ENCODE peak calls at places on chromosomes 4 and X, in four cellular contexts. V, Z, L and U are unnamed samples.

GRCh38 chr4:25450491-25450901 is 73.4 kb downstream of the ANAPC4 start:
- DNase-seq in Z (no peak), V (no peak), L (no peak), U (no peak)

GRCh38 chr4:91436556-91436955 is 867.2 kb upstream of the GRID2 start:
- DNase-seq in Z (no peak), V (no peak), L (no peak), U (no peak)

GRCh38 chr4:120007171-120007894 is 59.3 kb downstream of the MAD2L1 start:
- DNase-seq in Z (no peak), L (no peak), V (no peak), U (no peak)

GRCh38 chr4:183738081-183738673 is 79.1 kb downstream of the TRAPPC11 start:
- DNase-seq in V (peak), Z (no peak), L (no peak), U (no peak)

GRCh38 chr4:181330654-181331595 is 912.3 kb upstream of the TENM3 start:
- DNase-seq in V (no peak), Z (no peak), L (no peak), U (no peak)

GRCh38 chr4:55650483-55650882 is 14.4 kb upstream of the NMU start:
- DNase-seq in Z (no peak), L (no peak), V (no peak), U (no peak)

GRCh38 chr4:107740381-107740780 is 20.3 kb upstream of the PAPSS1 start:
- DNase-seq in Z (no peak), V (peak), L (no peak), U (no peak)

GRCh38 chr4:174483792-174484191 is 38.5 kb downstream of the HPGD start:
- DNase-seq in L (no peak), Z (no peak), V (no peak), U (no peak)

GRCh38 chrX:11899091-11899490 is 141.1 kb downstream of the MSL3 start:
- DNase-seq in V (no peak), L (no peak), Z (no peak), U (no peak)

GRCh38 chr4:76448211-76448610 is 13.2 kb downstream of the SHROOM3 start:
- DNase-seq in Z (no peak), L (no peak), V (no peak), U (no peak)

GRCh38 chr4:176404591-176404990 is 84.8 kb downstream of the SPCS3 start:
- DNase-seq in Z (no peak), L (no peak), V (no peak), U (no peak)

GRCh38 chrX:72568406-72569092 is 4.1 kb downstream of the HDAC8 start:
- DNase-seq in Z (no peak), L (no peak), V (no peak), U (no peak)

GRCh38 chr4:51842167-51842553 is 793 bp upstream of the DCUN1D4 start:
- DNase-seq in Z (peak), L (peak), V (no peak), U (peak)

GRCh38 chr4:68855771-68856170 is 40.0 kb downstream of the UGT2B10 start:
- DNase-seq in Z (no peak), L (no peak), V (no peak), U (no peak)

GRCh38 chr4:85953651-85954018 is 406.2 kb downstream of the MAPK10 start:
- DNase-seq in L (no peak), Z (no peak), V (no peak), U (no peak)

GRCh38 chr4:128285085-128286023 is 2.3 kb downstream of the PGRMC2 start:
- DNase-seq in V (no peak), L (no peak), Z (no peak), U (no peak)

GRCh38 chrX:106863697-106864096 is 39.4 kb downstream of the RIPPLY1 start:
- DNase-seq in Z (no peak), L (no peak), V (no peak), U (no peak)

DNA sequence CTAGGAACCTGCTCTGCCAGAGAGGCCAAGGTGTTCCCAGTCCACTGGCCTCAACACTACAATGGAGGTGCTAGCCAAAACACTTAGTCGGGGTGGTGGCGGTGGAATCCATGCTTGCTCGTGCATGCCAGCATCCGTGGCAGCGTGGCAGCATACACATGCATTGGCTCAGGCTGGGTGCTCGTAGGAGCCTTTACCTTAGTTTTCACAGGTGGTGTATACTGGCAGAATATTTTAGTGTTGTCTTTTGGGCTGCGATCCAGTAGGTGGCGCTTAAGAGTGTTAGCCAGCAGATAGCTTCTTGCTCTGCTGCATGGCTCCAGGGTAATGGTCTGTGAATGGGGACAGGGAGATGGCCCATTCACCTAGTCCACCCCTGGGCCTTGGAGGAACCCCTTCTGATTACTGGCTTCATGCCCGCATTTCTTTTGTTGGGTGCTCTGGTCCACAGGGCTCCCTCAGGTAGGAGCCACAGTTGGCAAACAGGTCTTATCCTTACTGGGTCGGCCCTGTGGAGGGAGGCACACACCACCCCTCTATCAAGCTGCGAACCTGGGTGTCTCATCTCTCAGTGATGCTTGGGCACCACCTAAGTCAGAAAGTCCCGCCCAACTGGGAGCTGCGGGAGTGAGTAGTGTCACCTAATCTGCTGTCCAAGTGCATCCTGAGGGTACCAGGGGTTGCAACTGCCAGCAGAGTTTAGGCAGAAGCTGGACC is 40.0 kb downstream of the RIPPLY1 start:
- DNase-seq in L (peak), V (peak), Z (no peak), U (peak)
- TF ChIP-seq CTCF in L (peak), V (peak), Z (no peak), U (no peak)

DNA sequence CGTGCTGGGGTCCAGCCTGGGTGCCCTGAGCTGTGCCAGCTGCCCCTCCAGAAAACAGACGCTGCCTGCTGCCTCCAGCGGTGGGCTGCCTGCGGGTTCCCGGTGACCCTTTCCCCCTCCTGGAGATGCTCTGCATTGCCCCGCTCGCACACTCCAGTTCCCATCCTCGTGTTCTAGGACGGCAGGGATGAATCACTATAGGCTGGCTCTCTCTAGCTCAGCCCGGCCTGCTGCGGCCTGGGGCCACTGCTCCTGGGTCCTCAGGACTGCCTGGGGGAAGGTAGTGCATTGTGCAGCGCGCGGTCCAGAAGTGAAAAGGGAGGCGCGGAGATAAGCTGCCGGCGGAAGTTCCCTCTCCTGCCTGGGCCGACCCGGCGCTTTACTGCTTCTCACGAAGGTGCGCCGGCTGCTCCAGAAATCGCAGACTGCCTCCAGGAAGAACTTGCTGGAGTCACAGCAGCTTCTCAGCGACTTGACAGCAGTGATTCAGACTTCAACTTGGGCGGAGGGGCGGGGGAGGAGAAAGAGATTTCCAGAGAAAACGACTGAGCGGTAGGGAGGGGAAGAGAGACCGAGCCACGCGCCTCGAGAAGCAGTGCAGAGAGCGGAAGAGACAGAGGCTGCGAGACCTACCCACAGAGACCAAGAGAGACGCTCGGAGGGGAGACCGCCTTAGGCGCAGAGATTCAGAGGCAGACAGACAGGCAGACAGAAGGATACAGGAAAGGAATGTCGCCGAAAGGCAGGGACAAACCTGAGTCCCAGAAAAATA is 6.7 kb upstream of the MSX1 start:
- DNase-seq in L (peak), V (peak), Z (peak), U (peak)
- TF ChIP-seq CTCF in L (peak), V (peak), Z (no peak), U (peak)

GRCh38 chr4:74969507-74970474 is 36.9 kb downstream of the PARM1 start:
- DNase-seq in V (no peak), L (no peak), Z (no peak), U (no peak)
- TF ChIP-seq CTCF in V (no peak), L (peak), Z (no peak), U (peak)

GRCh38 chr4:14025891-14026290 is 398.4 kb upstream of the BOD1L1 start:
- DNase-seq in V (no peak), Z (no peak), L (no peak), U (no peak)
- TF ChIP-seq CTCF in V (no peak), Z (no peak), L (no peak), U (no peak)

GRCh38 chr4:147054241-147054902 is 108.7 kb upstream of the TTC29 start:
- DNase-seq in V (no peak), Z (no peak), L (no peak), U (no peak)

GRCh38 chr4:147057631-147057980 is 111.9 kb upstream of the TTC29 start:
- DNase-seq in V (peak), Z (no peak), L (no peak), U (no peak)

GRCh38 chr4:147059064-147059731 is 113.5 kb upstream of the TTC29 start:
- DNase-seq in Z (no peak), L (no peak), V (peak), U (no peak)

GRCh38 chr4:147060171-147060931 is 114.7 kb upstream of the TTC29 start:
- DNase-seq in V (no peak), L (no peak), Z (no peak), U (no peak)

DNA sequence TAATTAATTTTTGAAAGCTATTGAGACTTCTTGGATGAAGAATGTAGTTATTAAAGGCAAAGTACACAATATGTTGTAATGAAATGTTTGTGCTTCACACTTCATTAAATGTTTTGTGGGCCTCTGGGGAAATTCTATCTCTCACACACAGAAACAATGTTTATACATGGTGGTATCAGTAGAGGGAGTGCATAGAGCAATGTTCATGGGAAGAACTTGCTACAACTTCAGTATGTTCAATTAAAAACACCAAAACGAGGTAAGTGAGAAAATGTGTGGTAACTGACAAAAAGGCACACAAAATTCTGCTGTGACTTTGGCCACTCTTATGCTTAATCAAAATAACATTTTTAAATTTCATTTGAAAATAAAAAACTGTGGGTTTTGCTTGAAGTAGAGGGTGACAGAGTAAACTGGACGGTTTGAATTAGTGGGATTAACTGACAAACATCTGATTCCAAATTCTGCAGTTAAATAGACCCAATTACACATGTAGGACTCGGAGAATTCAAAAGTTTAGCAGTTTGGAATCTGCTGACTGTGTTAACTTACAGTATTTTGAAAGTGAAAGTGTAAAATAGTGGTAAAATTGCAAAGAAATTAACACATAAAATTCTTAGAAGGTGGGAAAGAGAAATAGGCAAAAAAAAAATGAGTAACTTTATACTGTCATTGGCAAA is 111.4 kb upstream of the TTC29 start:
- DNase-seq in L (no peak), V (peak), Z (no peak), U (no peak)
- TF ChIP-seq CTCF in L (no peak), V (no peak), Z (no peak), U (no peak)

GRCh38 chr4:169183581-169183980 is 87.2 kb downstream of the SH3RF1 start:
- DNase-seq in L (no peak), V (no peak), Z (no peak), U (no peak)

GRCh38 chr4:169188204-169188603 is 82.6 kb downstream of the SH3RF1 start:
- DNase-seq in L (no peak), Z (no peak), V (no peak), U (no peak)

GRCh38 chr4:169184236-169184635 is 86.5 kb downstream of the SH3RF1 start:
- DNase-seq in Z (no peak), L (no peak), V (no peak), U (no peak)

GRCh38 chr4:169184686-169185085 is 86.1 kb downstream of the SH3RF1 start:
- DNase-seq in V (no peak), L (no peak), Z (no peak), U (no peak)

DNA sequence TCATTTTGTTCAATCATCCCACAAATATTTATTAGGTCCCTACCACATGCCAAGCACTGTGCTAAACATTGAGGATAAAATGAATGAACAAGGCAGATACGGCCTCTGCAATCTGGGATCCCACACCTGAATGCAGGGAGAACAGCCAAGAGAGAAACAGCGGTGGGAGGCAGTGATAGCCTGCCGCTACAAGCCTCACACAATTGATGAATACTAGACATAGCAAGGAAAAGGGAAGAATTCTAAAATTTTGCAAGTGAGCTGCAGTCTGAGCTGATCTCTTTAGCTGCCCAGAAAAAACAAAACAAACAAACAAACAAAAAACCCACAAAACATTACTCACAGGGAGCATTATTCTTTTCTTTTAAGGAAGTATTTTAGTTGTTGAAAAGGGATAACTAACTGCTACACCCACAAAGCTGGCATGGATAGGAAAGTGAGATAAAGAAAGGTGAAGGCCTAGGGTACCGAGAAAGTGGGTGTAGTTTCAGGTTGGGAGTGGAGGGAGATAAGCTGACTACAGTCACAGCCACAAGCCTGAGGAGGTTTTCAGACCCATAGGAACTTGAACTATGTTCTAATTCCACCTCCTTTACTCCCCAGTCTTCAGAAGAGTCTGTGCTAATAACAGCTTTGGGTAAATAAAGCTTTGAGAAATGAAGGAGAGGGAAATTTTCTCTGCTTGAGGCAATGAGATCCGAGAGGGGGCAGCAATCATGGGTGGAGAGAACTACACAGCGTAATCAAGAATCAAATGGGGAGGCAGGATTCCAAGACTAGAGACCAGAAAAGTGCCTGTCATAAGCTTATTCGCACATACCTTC is 85.4 kb downstream of the SH3RF1 start:
- DNase-seq in Z (no peak), L (no peak), V (no peak), U (no peak)
- TF ChIP-seq CTCF in Z (no peak), L (no peak), V (no peak), U (no peak)

GRCh38 chrX:118627084-118627758 is 100.2 kb upstream of the IL13RA1 start:
- DNase-seq in Z (no peak), L (no peak), V (peak), U (no peak)
- TF ChIP-seq CTCF in Z (no peak), L (peak), V (peak), U (no peak)